ENCODE peak calls at places on chromosomes 16 and 17, in five cellular contexts. H is GM12878, G is WTC11, O is H1, Y is HepG2. C is an unnamed sample.

GRCh38 chr17:63285566-63285965 is 160.5 kb downstream of the CYB561 start:
- DNase-seq in O (no peak), Y (no peak), G (no peak), H (no peak), C (no peak)

GRCh38 chr17:7982171-7982570 is 20.2 kb upstream of the GUCY2D start:
- DNase-seq in O (no peak), G (no peak), H (no peak), Y (no peak), C (no peak)

GRCh38 chr16:35639233-35640205 is 2180.1 kb downstream of the TP53TG3F start:
- DNase-seq in H (no peak), O (no peak), Y (no peak), G (no peak), C (no peak)

GRCh38 chr17:8632087-8632486 is 1.6 kb upstream of the MYH10 start:
- DNase-seq in H (no peak), Y (peak; percentile 66), O (peak; percentile 56), G (peak; percentile 46), C (no peak)

GRCh38 chr16:51982715-51983680 is 563.9 kb downstream of the TOX3 start:
- DNase-seq in H (no peak), Y (peak; percentile 67), G (peak; percentile 22), O (peak; percentile 52), C (peak; percentile 25)

GRCh38 chr17:42784811-42785592 is 4.6 kb downstream of the WNK4 start:
- DNase-seq in G (no peak), Y (no peak), O (no peak), H (no peak), C (no peak)

GRCh38 chr17:63834431-63835166 is 7.1 kb upstream of the FTSJ3 start:
- DNase-seq in O (peak; percentile 70), H (no peak), G (peak; percentile 70), Y (peak; percentile 81), C (peak; percentile 59)

GRCh38 chr17:27588354-27588753 is 42.6 kb upstream of the LGALS9 start:
- DNase-seq in H (no peak), G (no peak), O (no peak), Y (no peak), C (no peak)

GRCh38 chr16:80997964-80998620 is 8.6 kb downstream of the CMC2 start:
- DNase-seq in G (no peak), H (no peak), O (no peak), Y (no peak), C (no peak)

GRCh38 chr16:80993293-80993691 is 13.4 kb downstream of the CMC2 start:
- DNase-seq in G (no peak), H (no peak), Y (peak; percentile 87), O (no peak), C (peak; percentile 87)

GRCh38 chr16:80994451-80994850 is 12.2 kb downstream of the CMC2 start:
- DNase-seq in G (no peak), H (no peak), O (no peak), Y (no peak), C (no peak)

GRCh38 chr16:80997139-80997798 is 9.4 kb downstream of the CMC2 start:
- DNase-seq in G (no peak), H (peak; percentile 66), Y (peak; percentile 83), O (no peak), C (no peak)

GRCh38 chr16:80996688-80997138 is 10.0 kb downstream of the CMC2 start:
- DNase-seq in G (no peak), O (no peak), H (no peak), Y (no peak), C (no peak)
- TF ChIP-seq ATF2 in G (no peak), O (no peak), H (no peak), Y (no peak), C (no peak)

GRCh38 chr17:74864866-74865395 is 5.2 kb upstream of the GRIN2C start:
- DNase-seq in Y (peak; percentile 56), G (peak; percentile 87), H (no peak), O (peak; percentile 95), C (peak; percentile 57)

GRCh38 chr17:74862108-74862901 is 2.6 kb upstream of the GRIN2C start:
- DNase-seq in G (peak; percentile 91), H (no peak), Y (peak; percentile 59), O (peak; percentile 94), C (peak; percentile 65)

GRCh38 chr17:74862919-74863318 is 3.2 kb upstream of the GRIN2C start:
- DNase-seq in H (no peak), O (no peak), Y (no peak), G (no peak), C (no peak)

GRCh38 chr17:74864297-74864865 is 4.7 kb upstream of the GRIN2C start:
- DNase-seq in H (no peak), O (no peak), Y (no peak), G (no peak), C (no peak)

DNA sequence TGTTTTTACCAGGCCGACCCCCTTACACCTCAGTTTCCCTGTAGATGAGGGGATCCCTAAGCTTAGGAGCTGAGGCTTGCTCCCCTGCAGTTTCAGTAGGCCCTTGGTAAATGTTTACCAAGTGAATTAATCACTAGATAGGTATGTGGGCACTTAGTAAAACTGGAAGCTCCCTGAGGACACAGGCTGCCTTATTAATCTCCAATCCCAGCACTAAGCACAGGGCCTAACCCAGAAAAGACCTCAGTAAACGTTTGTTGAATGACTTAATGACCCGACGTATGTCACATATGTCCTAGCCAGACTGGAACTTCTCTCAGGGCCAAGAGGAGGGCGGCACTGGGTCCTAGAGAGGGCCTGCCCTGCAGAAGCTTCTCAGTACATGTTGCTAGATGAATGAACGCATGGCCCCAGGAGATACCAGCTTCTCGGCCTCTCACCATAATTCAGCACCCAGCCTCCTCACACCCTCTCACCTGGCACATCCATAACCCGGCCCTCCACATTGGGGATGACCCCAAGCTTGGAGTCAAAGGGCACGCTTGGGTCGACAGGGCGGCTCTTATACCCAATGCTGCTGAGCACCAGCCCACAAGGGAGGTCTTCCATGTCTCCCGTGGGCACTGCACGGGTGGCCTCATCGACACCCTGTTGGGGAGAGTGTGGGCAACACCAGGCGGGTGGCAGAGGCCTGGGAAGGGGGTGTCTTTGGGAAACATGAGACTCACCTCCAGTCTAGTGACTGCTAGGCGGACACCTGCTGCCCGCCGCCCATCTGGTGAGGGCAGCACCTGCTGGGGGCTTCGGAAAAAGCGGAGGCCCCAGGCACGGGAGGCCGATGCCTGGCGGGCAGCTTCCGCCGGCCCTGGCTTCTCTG is 4.0 kb upstream of the GRIN2C start:
- DNase-seq in O (no peak), G (no peak), H (no peak), Y (no peak), C (no peak)
- TF ChIP-seq CTCF in O (no peak), G (no peak), H (no peak), Y (no peak), C (no peak)

GRCh38 chr17:59367657-59368045 is 36.2 kb downstream of the YPEL2 start:
- DNase-seq in G (no peak), Y (peak; percentile 46), H (no peak), O (no peak), C (no peak)

GRCh38 chr17:59366040-59366757 is 34.7 kb downstream of the YPEL2 start:
- DNase-seq in H (no peak), O (peak; percentile 75), Y (peak; percentile 74), G (peak; percentile 78), C (no peak)

GRCh38 chr17:59365383-59365981 is 34.0 kb downstream of the YPEL2 start:
- DNase-seq in H (no peak), Y (peak; percentile 52), O (no peak), G (no peak), C (peak; percentile 87)

GRCh38 chr17:59368218-59368857 is 36.9 kb downstream of the YPEL2 start:
- DNase-seq in G (no peak), O (no peak), H (no peak), Y (peak; percentile 64), C (no peak)

DNA sequence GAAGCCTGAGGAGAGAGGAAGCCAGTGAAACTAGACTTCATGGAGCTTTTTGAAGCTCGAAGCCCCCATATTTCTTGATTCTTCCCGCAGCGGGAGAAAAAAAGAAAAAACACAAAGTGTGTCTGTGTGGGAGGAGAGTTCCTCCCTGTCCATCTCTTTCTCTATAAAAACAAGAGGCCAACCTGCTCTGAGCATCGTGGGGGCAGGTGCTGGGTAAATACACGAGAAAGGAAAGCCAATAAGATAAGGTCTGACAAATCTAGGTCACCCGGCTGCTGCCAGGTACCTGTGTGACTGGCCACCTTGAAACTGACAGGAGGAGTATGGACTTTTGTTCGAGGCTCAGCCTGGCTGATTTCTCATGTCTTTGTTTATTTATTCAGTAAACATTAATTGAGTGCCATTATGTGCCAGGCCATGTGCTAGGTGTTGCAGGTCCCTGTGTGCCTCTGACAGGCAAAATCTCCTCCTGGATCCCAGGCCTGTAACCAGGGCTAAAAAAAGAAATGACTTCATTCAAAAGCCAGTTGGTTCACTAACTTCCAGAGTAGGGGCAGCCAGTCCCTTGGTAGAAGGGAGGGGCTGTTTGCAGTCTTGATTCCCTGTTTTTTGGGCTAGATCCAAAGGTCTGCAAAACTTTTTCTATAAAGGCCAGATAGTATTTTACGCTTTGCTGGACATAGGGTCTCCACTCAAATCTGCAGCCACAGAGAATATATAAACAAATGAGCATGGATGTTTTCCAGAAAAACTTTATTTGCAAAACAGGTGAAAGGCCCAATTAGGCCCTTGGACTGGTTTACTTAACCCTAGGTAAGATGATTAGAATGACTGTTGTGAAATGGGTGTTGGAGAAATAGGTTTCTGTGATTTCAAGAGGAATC is 35.6 kb downstream of the YPEL2 start:
- DNase-seq in H (no peak), Y (peak; percentile 98), G (no peak), O (no peak), C (no peak)
- TF ChIP-seq ATF2 in H (no peak), Y (peak; percentile 94), G (no peak), O (no peak), C (no peak)

GRCh38 chr16:28040039-28040438 is 23.5 kb downstream of the GSG1L start:
- DNase-seq in H (no peak), O (no peak), Y (no peak), G (no peak), C (no peak)
- TF ChIP-seq CTCF in H (no peak), O (no peak), Y (no peak), G (no peak), C (no peak)

C was measured in K562.